ENCODE peak calls at places on chromosome 21, in ten cellular contexts. One of them, this sample, is unnamed.
A peak's percentile ranks its signal among the peaks of the same experiment; 100 is the strongest.

GRCh38 chr21:39134288-39134810 is 48.9 kb downstream of the PSMG1 start:
- DNase-seq in kidney: no peak
- DNase-seq in psoas muscle: no peak
- DNase-seq in neuronal stem cell: no peak
- DNase-seq in SJCRH30: no peak
- DNase-seq in heart left ventricle: no peak
- DNase-seq in cardiac muscle cell: no peak
- DNase-seq in stomach: no peak
- DNase-seq in hepatocyte: no peak
- DNase-seq in A673: no peak
- DNase-seq in this sample: no peak

GRCh38 chr21:18908641-18909040 is 505.1 kb upstream of the TMPRSS15 start:
- DNase-seq in heart left ventricle: no peak
- DNase-seq in stomach: no peak
- DNase-seq in kidney: no peak
- DNase-seq in psoas muscle: no peak
- DNase-seq in cardiac muscle cell: no peak
- DNase-seq in SJCRH30: no peak
- DNase-seq in A673: no peak
- DNase-seq in neuronal stem cell: no peak
- DNase-seq in hepatocyte: no peak
- DNase-seq in this sample: no peak

GRCh38 chr21:34991366-34991967 is 57.6 kb downstream of the RUNX1 start:
- DNase-seq in hepatocyte: no peak
- DNase-seq in cardiac muscle cell: no peak
- DNase-seq in kidney: no peak
- DNase-seq in stomach: no peak
- DNase-seq in SJCRH30: no peak
- DNase-seq in neuronal stem cell: no peak
- DNase-seq in psoas muscle: no peak
- DNase-seq in heart left ventricle: no peak
- DNase-seq in A673: no peak
- DNase-seq in this sample: no peak

GRCh38 chr21:27406297-27407009 is 439.6 kb upstream of the ADAMTS5 start:
- DNase-seq in A673: no peak
- DNase-seq in neuronal stem cell: no peak
- DNase-seq in psoas muscle: no peak
- DNase-seq in heart left ventricle: no peak
- DNase-seq in SJCRH30: no peak
- DNase-seq in hepatocyte: no peak
- DNase-seq in cardiac muscle cell: no peak
- DNase-seq in stomach: no peak
- DNase-seq in kidney: no peak
- DNase-seq in this sample: no peak

GRCh38 chr21:41695513-41695912 is 71.3 kb downstream of the RIPK4 start:
- DNase-seq in cardiac muscle cell: no peak
- DNase-seq in hepatocyte: no peak
- DNase-seq in stomach: no peak
- DNase-seq in A673: no peak
- DNase-seq in neuronal stem cell: no peak
- DNase-seq in psoas muscle: no peak
- DNase-seq in SJCRH30: no peak
- DNase-seq in heart left ventricle: no peak
- DNase-seq in kidney: no peak
- DNase-seq in this sample: no peak

GRCh38 chr21:25330266-25330665 is 277.0 kb downstream of the MRPL39 start:
- DNase-seq in A673: no peak
- DNase-seq in cardiac muscle cell: no peak
- DNase-seq in neuronal stem cell: no peak
- DNase-seq in SJCRH30: no peak
- DNase-seq in heart left ventricle: no peak
- DNase-seq in kidney: no peak
- DNase-seq in hepatocyte: no peak
- DNase-seq in psoas muscle: no peak
- DNase-seq in stomach: no peak
- DNase-seq in this sample: no peak

GRCh38 chr21:40706161-40706560 is 140.8 kb downstream of the DSCAM start:
- DNase-seq in neuronal stem cell: no peak
- DNase-seq in cardiac muscle cell: no peak
- DNase-seq in kidney: no peak
- DNase-seq in hepatocyte: no peak
- DNase-seq in A673: no peak
- DNase-seq in SJCRH30: no peak
- DNase-seq in psoas muscle: no peak
- DNase-seq in stomach: no peak
- DNase-seq in heart left ventricle: no peak
- DNase-seq in this sample: no peak

GRCh38 chr21:19522384-19522783 is 1118.8 kb upstream of the TMPRSS15 start:
- DNase-seq in kidney: no peak
- DNase-seq in neuronal stem cell: no peak
- DNase-seq in psoas muscle: no peak
- DNase-seq in SJCRH30: no peak
- DNase-seq in A673: no peak
- DNase-seq in stomach: no peak
- DNase-seq in cardiac muscle cell: no peak
- DNase-seq in hepatocyte: no peak
- DNase-seq in heart left ventricle: no peak
- DNase-seq in this sample: no peak

GRCh38 chr21:36854391-36854790 is 112.1 kb downstream of the HLCS start:
- DNase-seq in SJCRH30: peak; percentile 62
- DNase-seq in kidney: no peak
- DNase-seq in A673: peak; percentile 77
- DNase-seq in psoas muscle: no peak
- DNase-seq in stomach: no peak
- DNase-seq in cardiac muscle cell: peak; percentile 79
- DNase-seq in heart left ventricle: no peak
- DNase-seq in neuronal stem cell: peak; percentile 62
- DNase-seq in hepatocyte: peak; percentile 75
- DNase-seq in this sample: no peak

GRCh38 chr21:24225432-24225831 is 1381.8 kb downstream of the MRPL39 start:
- DNase-seq in A673: no peak
- DNase-seq in SJCRH30: no peak
- DNase-seq in heart left ventricle: no peak
- DNase-seq in cardiac muscle cell: no peak
- DNase-seq in neuronal stem cell: no peak
- DNase-seq in hepatocyte: no peak
- DNase-seq in stomach: no peak
- DNase-seq in psoas muscle: no peak
- DNase-seq in kidney: no peak
- DNase-seq in this sample: no peak

GRCh38 chr21:38165466-38166213 is 91.2 kb upstream of the KCNJ15 start:
- DNase-seq in A673: no peak
- DNase-seq in heart left ventricle: no peak
- DNase-seq in hepatocyte: peak; percentile 14
- DNase-seq in neuronal stem cell: no peak
- DNase-seq in cardiac muscle cell: no peak
- DNase-seq in psoas muscle: no peak
- DNase-seq in kidney: no peak
- DNase-seq in SJCRH30: no peak
- DNase-seq in stomach: no peak
- DNase-seq in this sample: no peak

GRCh38 chr21:34690041-34690792 is 21.4 kb downstream of the CLIC6 start:
- DNase-seq in cardiac muscle cell: no peak
- DNase-seq in stomach: peak; percentile 52
- DNase-seq in hepatocyte: peak; percentile 38
- DNase-seq in neuronal stem cell: no peak
- DNase-seq in psoas muscle: no peak
- DNase-seq in A673: no peak
- DNase-seq in heart left ventricle: no peak
- DNase-seq in SJCRH30: no peak
- DNase-seq in kidney: no peak
- DNase-seq in this sample: no peak

GRCh38 chr21:26788783-26789182 is 56.4 kb downstream of the ADAMTS1 start:
- DNase-seq in psoas muscle: peak; percentile 28
- DNase-seq in stomach: no peak
- DNase-seq in A673: no peak
- DNase-seq in cardiac muscle cell: no peak
- DNase-seq in hepatocyte: no peak
- DNase-seq in SJCRH30: no peak
- DNase-seq in heart left ventricle: no peak
- DNase-seq in neuronal stem cell: no peak
- DNase-seq in kidney: no peak
- DNase-seq in this sample: no peak

GRCh38 chr21:16323586-16323985 is 593.8 kb downstream of the USP25 start:
- DNase-seq in A673: no peak
- DNase-seq in SJCRH30: no peak
- DNase-seq in hepatocyte: no peak
- DNase-seq in heart left ventricle: no peak
- DNase-seq in kidney: no peak
- DNase-seq in stomach: no peak
- DNase-seq in cardiac muscle cell: no peak
- DNase-seq in neuronal stem cell: no peak
- DNase-seq in psoas muscle: no peak
- DNase-seq in this sample: no peak
- H3K27ac ChIP-seq in A673: no peak overlapping the region
- H3K27ac ChIP-seq in SJCRH30: no peak overlapping the region
- H3K27ac ChIP-seq in hepatocyte: no peak overlapping the region
- H3K27ac ChIP-seq in heart left ventricle: no peak overlapping the region
- H3K27ac ChIP-seq in kidney: no peak overlapping the region
- H3K27ac ChIP-seq in stomach: no peak overlapping the region
- H3K27ac ChIP-seq in cardiac muscle cell: no peak overlapping the region
- H3K27ac ChIP-seq in neuronal stem cell: no peak overlapping the region
- H3K27ac ChIP-seq in psoas muscle: no peak overlapping the region
- H3K27ac ChIP-seq in this sample: no peak overlapping the region

GRCh38 chr21:29145837-29146453 is 15.5 kb downstream of the MAP3K7CL start:
- DNase-seq in neuronal stem cell: no peak
- DNase-seq in SJCRH30: no peak
- DNase-seq in kidney: no peak
- DNase-seq in hepatocyte: no peak
- DNase-seq in cardiac muscle cell: no peak
- DNase-seq in A673: peak; percentile 81
- DNase-seq in psoas muscle: no peak
- DNase-seq in heart left ventricle: no peak
- DNase-seq in stomach: no peak
- DNase-seq in this sample: no peak

GRCh38 chr21:29146726-29147125 is 16.3 kb downstream of the MAP3K7CL start:
- DNase-seq in kidney: no peak
- DNase-seq in neuronal stem cell: no peak
- DNase-seq in hepatocyte: no peak
- DNase-seq in psoas muscle: no peak
- DNase-seq in heart left ventricle: no peak
- DNase-seq in cardiac muscle cell: no peak
- DNase-seq in SJCRH30: no peak
- DNase-seq in A673: no peak
- DNase-seq in stomach: no peak
- DNase-seq in this sample: no peak

GRCh38 chr21:29145354-29145782 is 14.9 kb downstream of the MAP3K7CL start:
- DNase-seq in hepatocyte: peak; percentile 26
- DNase-seq in psoas muscle: no peak
- DNase-seq in SJCRH30: peak; percentile 53
- DNase-seq in cardiac muscle cell: no peak
- DNase-seq in A673: peak; percentile 96
- DNase-seq in neuronal stem cell: no peak
- DNase-seq in kidney: no peak
- DNase-seq in stomach: no peak
- DNase-seq in heart left ventricle: no peak
- DNase-seq in this sample: no peak

GRCh38 chr21:29148535-29148934 is 18.1 kb downstream of the MAP3K7CL start:
- DNase-seq in hepatocyte: no peak
- DNase-seq in heart left ventricle: no peak
- DNase-seq in kidney: no peak
- DNase-seq in A673: no peak
- DNase-seq in cardiac muscle cell: no peak
- DNase-seq in neuronal stem cell: no peak
- DNase-seq in SJCRH30: no peak
- DNase-seq in psoas muscle: no peak
- DNase-seq in stomach: no peak
- DNase-seq in this sample: no peak

DNA sequence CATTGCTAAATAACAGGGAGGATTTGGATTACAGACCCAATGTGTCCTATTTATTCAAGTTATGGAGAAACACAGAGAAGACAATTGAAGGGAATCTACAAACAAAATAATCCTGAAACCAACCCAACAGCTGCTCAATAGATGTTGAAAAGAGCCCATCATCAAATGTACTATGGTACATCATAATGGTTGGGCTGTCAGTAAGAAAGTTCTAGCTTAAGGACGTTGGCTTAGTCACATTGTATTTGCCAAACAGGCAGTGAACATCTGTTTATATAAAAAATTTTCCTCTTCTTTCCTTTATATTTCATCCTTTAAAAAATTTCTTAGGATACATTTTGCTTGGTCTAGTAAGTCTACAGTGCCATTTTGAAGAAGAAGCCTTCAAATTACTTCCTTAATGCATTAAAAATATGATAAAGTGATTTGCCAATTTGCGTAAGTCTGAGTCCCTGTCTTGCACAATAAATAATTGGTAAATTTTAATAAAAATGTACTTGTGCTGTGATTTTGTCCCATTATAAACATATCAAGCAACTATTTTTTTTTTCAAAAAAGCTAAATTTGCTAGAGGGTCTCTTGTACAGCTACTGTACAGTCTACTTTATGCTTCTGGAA is 14.4 kb downstream of the MAP3K7CL start:
- DNase-seq in stomach: no peak
- DNase-seq in psoas muscle: no peak
- DNase-seq in hepatocyte: no peak
- DNase-seq in neuronal stem cell: no peak
- DNase-seq in SJCRH30: no peak
- DNase-seq in heart left ventricle: no peak
- DNase-seq in cardiac muscle cell: no peak
- DNase-seq in kidney: no peak
- DNase-seq in A673: peak; percentile 31
- DNase-seq in this sample: no peak
- H3K27ac ChIP-seq in stomach: peak overlapping the region; percentile 26
- H3K27ac ChIP-seq in psoas muscle: peak overlapping the region; percentile 89
- H3K27ac ChIP-seq in hepatocyte: no peak overlapping the region
- H3K27ac ChIP-seq in neuronal stem cell: no peak overlapping the region
- H3K27ac ChIP-seq in SJCRH30: peak overlapping the region; percentile 93
- H3K27ac ChIP-seq in heart left ventricle: peak overlapping the region; percentile 79
- H3K27ac ChIP-seq in cardiac muscle cell: no peak overlapping the region
- H3K27ac ChIP-seq in kidney: peak overlapping the region; percentile 14
- H3K27ac ChIP-seq in A673: peak overlapping the region; percentile 82
- H3K27ac ChIP-seq in this sample: no peak overlapping the region

DNA sequence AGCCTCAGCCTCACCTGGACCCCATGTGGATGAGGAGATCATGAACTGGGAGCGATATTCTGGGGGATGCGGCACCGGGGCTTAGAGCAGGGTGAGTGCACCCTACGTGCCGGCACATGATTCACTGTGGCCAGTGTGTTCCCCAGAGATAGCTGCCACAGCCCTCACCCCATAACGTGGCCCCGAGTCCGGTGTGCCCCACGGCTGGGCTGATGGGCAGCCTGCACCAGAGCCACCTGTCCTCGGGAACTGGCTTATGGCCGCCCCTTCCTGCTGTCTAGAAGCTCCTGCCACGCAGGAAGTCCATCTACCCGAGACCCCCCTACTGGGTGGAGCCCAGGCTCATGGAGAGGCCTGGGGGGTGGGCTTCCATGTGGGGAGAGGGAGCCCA is 39.1 kb upstream of the SLC19A1 start:
- DNase-seq in SJCRH30: no peak
- DNase-seq in psoas muscle: no peak
- DNase-seq in stomach: peak; percentile 19
- DNase-seq in kidney: peak; percentile 63
- DNase-seq in neuronal stem cell: no peak
- DNase-seq in cardiac muscle cell: no peak
- DNase-seq in hepatocyte: no peak
- DNase-seq in A673: no peak
- DNase-seq in heart left ventricle: no peak
- DNase-seq in this sample: no peak
- H3K27ac ChIP-seq in SJCRH30: no peak overlapping the region
- H3K27ac ChIP-seq in psoas muscle: no peak overlapping the region
- H3K27ac ChIP-seq in stomach: no peak overlapping the region
- H3K27ac ChIP-seq in kidney: no peak overlapping the region
- H3K27ac ChIP-seq in neuronal stem cell: no peak overlapping the region
- H3K27ac ChIP-seq in cardiac muscle cell: no peak overlapping the region
- H3K27ac ChIP-seq in hepatocyte: no peak overlapping the region
- H3K27ac ChIP-seq in A673: no peak overlapping the region
- H3K27ac ChIP-seq in heart left ventricle: no peak overlapping the region
- H3K27ac ChIP-seq in this sample: no peak overlapping the region

GRCh38 chr21:29182674-29183073 is 52.2 kb downstream of the MAP3K7CL start:
- DNase-seq in A673: no peak
- DNase-seq in heart left ventricle: no peak
- DNase-seq in psoas muscle: no peak
- DNase-seq in stomach: no peak
- DNase-seq in hepatocyte: no peak
- DNase-seq in kidney: no peak
- DNase-seq in SJCRH30: no peak
- DNase-seq in neuronal stem cell: no peak
- DNase-seq in cardiac muscle cell: no peak
- DNase-seq in this sample: no peak
- H3K27ac ChIP-seq in A673: peak overlapping the region; percentile 64
- H3K27ac ChIP-seq in heart left ventricle: peak overlapping the region; percentile 75
- H3K27ac ChIP-seq in psoas muscle: peak overlapping the region; percentile 76
- H3K27ac ChIP-seq in stomach: peak overlapping the region; percentile 81
- H3K27ac ChIP-seq in hepatocyte: peak overlapping the region; percentile 96
- H3K27ac ChIP-seq in kidney: peak overlapping the region; percentile 96
- H3K27ac ChIP-seq in SJCRH30: peak overlapping the region; percentile 65
- H3K27ac ChIP-seq in neuronal stem cell: no peak overlapping the region
- H3K27ac ChIP-seq in cardiac muscle cell: no peak overlapping the region
- H3K27ac ChIP-seq in this sample: no peak overlapping the region